ENCODE peak calls at places on chromosomes 13 and 19, in ten cellular contexts. F is hepatocyte, M is uterus, X is AG10803, G is fibroblast of mammary gland, L is brain microvascular endothelial cell, N is left ventricle myocardium inferior, C is ascending aorta, E is GM23338, P is PC-3. A is an unnamed sample.

GRCh38 chr19:38852231-38853044 is 2.7 kb upstream of the HNRNPL start:
- DNase-seq in F (peak; percentile 66), X (peak; percentile 83), L (peak; percentile 43), M (peak; percentile 70), P (peak; percentile 57), C (no peak), E (peak; percentile 78), N (peak; percentile 69), G (peak; percentile 75), A (peak; percentile 85)

GRCh38 chr13:102872531-102872930 is 26.7 kb downstream of the ERCC5 start:
- DNase-seq in G (no peak), X (no peak), C (no peak), F (no peak), N (no peak), M (no peak), E (no peak), L (no peak), P (no peak), A (no peak)

GRCh38 chr19:37470216-37470615 is 1.1 kb downstream of the ZNF570 start:
- DNase-seq in E (no peak), N (no peak), G (no peak), F (no peak), X (no peak), C (no peak), P (no peak), M (no peak), L (no peak), A (no peak)

GRCh38 chr13:79392882-79393563 is 13.0 kb downstream of the RBM26 start:
- DNase-seq in N (no peak), C (no peak), G (peak; percentile 75), E (no peak), F (no peak), L (peak; percentile 36), P (peak; percentile 58), X (peak; percentile 39), M (no peak), A (peak; percentile 72)

GRCh38 chr19:33412617-33413425 is 39.3 kb downstream of the CEBPG start:
- DNase-seq in X (no peak), N (no peak), P (no peak), L (no peak), E (no peak), G (no peak), C (no peak), F (no peak), M (no peak), A (no peak)

GRCh38 chr13:27117158-27117557 is 54.5 kb downstream of the USP12 start:
- DNase-seq in C (no peak), E (no peak), G (no peak), N (no peak), L (no peak), F (no peak), M (no peak), X (no peak), P (no peak), A (peak; percentile 5)

GRCh38 chr13:73273737-73274136 is 214.9 kb downstream of the KLF5 start:
- DNase-seq in X (peak; percentile 91), F (no peak), N (no peak), P (peak; percentile 27), M (no peak), G (peak; percentile 20), E (no peak), C (no peak), L (peak; percentile 59), A (peak; percentile 86)

GRCh38 chr19:44703336-44704078 is 4.6 kb downstream of the CEACAM16 start:
- DNase-seq in E (no peak), L (no peak), G (no peak), X (no peak), N (no peak), F (no peak), P (no peak), M (no peak), C (no peak), A (no peak)

GRCh38 chr19:10565567-10566407 is at the start of gene KRI1:
- DNase-seq in C (peak; percentile 94), L (peak; percentile 96), N (peak; percentile 99), G (peak; percentile 95), X (peak; percentile 98), F (peak; percentile 99), M (peak; percentile 99), P (peak; percentile 99), E (peak; percentile 98), A (peak; percentile 96)

GRCh38 chr19:10562609-10563008 is 3.2 kb downstream of the KRI1 start:
- DNase-seq in P (no peak), E (no peak), M (no peak), C (no peak), G (no peak), F (no peak), N (no peak), L (no peak), X (no peak), A (no peak)

GRCh38 chr19:10566658-10567410 is 1.0 kb upstream of the KRI1 start:
- DNase-seq in P (no peak), N (no peak), G (no peak), M (no peak), E (no peak), F (no peak), X (no peak), C (no peak), L (no peak), A (no peak)

GRCh38 chr19:10566408-10566657 is 523 bp upstream of the KRI1 start:
- DNase-seq in F (no peak), P (no peak), M (no peak), G (no peak), N (no peak), E (no peak), L (no peak), C (no peak), X (no peak), A (no peak)

DNA sequence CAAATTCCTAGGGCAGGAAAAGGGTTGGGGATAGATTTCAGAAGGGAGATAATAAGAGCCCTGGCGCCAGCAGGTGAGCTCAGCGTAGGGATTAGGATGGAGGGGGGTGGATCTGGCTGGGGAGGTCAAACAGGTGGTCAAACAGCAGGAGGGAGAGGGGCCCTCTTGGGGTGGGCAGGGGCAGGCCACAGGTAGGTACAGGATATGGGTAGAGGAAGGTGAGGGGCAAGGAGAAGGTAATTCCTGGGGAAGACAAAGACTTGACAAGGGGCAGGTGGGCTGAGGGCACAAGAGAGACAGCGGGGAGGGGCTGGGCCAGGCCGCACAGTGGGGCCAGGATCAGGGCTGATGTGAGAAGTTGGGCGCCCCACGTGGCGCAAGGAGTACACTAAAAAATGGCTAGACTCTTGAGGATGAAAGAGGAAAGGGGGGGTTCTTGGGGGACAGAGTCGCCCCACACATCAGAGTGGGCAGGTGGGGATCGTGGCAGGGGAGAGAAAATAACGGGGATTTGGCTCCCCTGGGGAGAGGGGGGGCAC is 713 bp downstream of the KRI1 start:
- DNase-seq in L (peak; percentile 24), G (peak; percentile 40), P (peak; percentile 35), M (peak; percentile 50), F (peak; percentile 67), E (peak; percentile 75), X (peak; percentile 49), N (no peak), C (no peak), A (no peak)
- TF ChIP-seq CTCF in L (peak; percentile 57), G (peak; percentile 20), P (peak; percentile 56), M (no peak), F (peak; percentile 30), E (peak; percentile 24), X (peak; percentile 42), N (no peak), C (no peak), A (no peak)

DNA sequence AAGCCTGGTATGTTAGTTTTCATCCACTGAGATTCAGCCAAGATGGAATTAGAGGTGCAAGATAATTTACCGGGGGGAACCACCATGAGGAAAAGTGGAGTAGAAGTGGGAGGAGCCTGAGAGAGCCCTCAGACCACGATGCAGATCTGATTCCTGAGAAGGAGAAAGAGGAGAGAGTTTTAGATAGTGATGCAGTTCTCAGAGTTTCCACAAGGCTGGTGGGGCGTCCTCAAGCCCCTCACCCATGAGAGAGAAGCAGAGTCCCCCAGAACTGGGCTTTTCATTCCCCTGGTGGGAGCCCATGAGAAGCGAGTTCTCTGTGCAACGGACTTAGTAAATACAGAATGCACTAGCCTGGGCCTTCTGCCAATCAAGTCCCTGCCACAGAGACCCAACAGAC is 18.1 kb downstream of the CEACAM5 start:
- DNase-seq in N (no peak), C (no peak), F (no peak), G (no peak), M (no peak), X (no peak), P (no peak), E (peak; percentile 72), L (no peak), A (no peak)
- TF ChIP-seq CTCF in N (no peak), C (no peak), F (no peak), G (no peak), M (no peak), X (no peak), P (no peak), E (peak; percentile 38), L (no peak), A (peak; percentile 18)

GRCh38 chr19:19566306-19566705 is 28.2 kb downstream of the CILP2 start:
- DNase-seq in P (no peak), G (no peak), E (no peak), F (no peak), M (no peak), X (no peak), N (no peak), L (peak; percentile 63), C (no peak), A (peak; percentile 50)

GRCh38 chr19:19561946-19562664 is 24.0 kb downstream of the CILP2 start:
- DNase-seq in M (no peak), C (no peak), P (no peak), L (no peak), E (no peak), F (no peak), N (no peak), G (no peak), X (no peak), A (no peak)

GRCh38 chr19:19559942-19560341 is 21.9 kb downstream of the CILP2 start:
- DNase-seq in L (no peak), X (no peak), M (no peak), N (no peak), G (no peak), F (no peak), P (no peak), E (no peak), C (no peak), A (no peak)

GRCh38 chr19:19563348-19563848 is 25.3 kb downstream of the CILP2 start:
- DNase-seq in N (no peak), C (no peak), E (no peak), M (no peak), L (no peak), F (no peak), P (no peak), G (no peak), X (no peak), A (no peak)

DNA sequence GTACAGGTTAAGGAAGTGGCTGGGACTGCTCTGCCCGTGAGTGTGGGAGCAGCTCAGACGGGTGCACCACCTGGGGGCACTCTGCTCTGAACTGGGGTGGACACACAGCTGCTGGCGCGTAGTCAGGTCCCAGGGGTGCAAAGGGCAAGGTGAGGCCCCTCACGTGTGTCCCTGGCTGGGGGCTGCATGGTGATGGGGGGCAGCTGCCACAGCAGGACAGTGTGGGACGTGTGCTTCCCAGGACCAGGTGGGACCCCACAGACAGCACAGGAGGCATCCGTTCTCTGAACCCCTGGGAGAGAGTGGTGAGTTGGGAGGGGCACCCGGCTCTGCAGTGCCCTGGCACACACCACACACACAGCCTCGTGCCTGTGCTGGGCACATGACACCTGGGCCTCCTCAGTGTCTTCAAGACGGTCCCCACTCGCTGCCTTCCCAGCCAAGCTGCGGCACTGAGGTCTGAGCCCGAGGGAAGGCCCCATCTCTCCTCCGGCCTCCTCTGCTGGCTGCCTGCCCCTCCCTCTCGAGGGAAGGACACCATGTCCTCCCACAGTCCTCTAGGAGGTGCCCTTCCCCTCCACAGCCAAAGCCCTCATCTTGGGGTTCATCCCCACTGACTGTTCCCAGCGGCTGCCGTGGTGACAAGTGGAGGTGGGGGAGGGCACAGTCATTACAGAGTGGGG is 24.7 kb downstream of the CILP2 start:
- DNase-seq in L (no peak), P (no peak), E (peak; percentile 54), G (no peak), C (no peak), M (no peak), F (no peak), N (no peak), X (no peak), A (no peak)
- TF ChIP-seq CTCF in L (peak; percentile 6), P (peak; percentile 18), E (peak; percentile 41), G (no peak), C (no peak), M (no peak), F (no peak), N (no peak), X (no peak), A (no peak)

GRCh38 chr19:46372901-46373572 is 26.1 kb downstream of the PPP5C start:
- DNase-seq in P (peak; percentile 5), X (peak; percentile 55), G (peak; percentile 62), L (peak; percentile 18), F (no peak), N (no peak), M (no peak), C (no peak), E (peak; percentile 74), A (no peak)

GRCh38 chr19:46369817-46370216 is 22.9 kb downstream of the PPP5C start:
- DNase-seq in L (no peak), P (peak; percentile 83), N (no peak), E (no peak), C (no peak), X (no peak), F (no peak), G (no peak), M (no peak), A (no peak)

GRCh38 chr19:46373573-46374359 is 26.9 kb downstream of the PPP5C start:
- DNase-seq in M (peak; percentile 54), F (peak; percentile 57), P (peak; percentile 95), C (peak; percentile 51), N (peak; percentile 85), X (peak; percentile 58), G (peak; percentile 21), L (peak; percentile 68), E (peak; percentile 80), A (peak; percentile 56)

GRCh38 chr19:46368116-46368515 is 21.2 kb downstream of the PPP5C start:
- DNase-seq in E (no peak), C (no peak), X (no peak), G (no peak), F (no peak), N (no peak), M (no peak), P (no peak), L (no peak), A (no peak)

GRCh38 chr19:46371371-46371901 is 24.5 kb downstream of the PPP5C start:
- DNase-seq in G (no peak), N (no peak), F (no peak), L (no peak), X (no peak), M (no peak), P (no peak), C (no peak), E (peak; percentile 21), A (no peak)
- TF ChIP-seq CTCF in G (no peak), N (no peak), F (no peak), L (peak; percentile 4), X (no peak), M (no peak), P (no peak), C (no peak), E (no peak), A (no peak)

A was measured in HFFc6.